ENCODE peak calls at places on chromosomes 3 and 15, in four cellular contexts. X is stomach, I is SJSA1, P is A549. B is an unnamed sample.

GRCh38 chr15:85403745-85404144 is 23.3 kb downstream of the AKAP13 start:
- DNase-seq in X (no peak), I (no peak), P (no peak), B (no peak)

GRCh38 chr3:4828279-4829030 is 150.8 kb upstream of the BHLHE40 start:
- DNase-seq in X (no peak), I (no peak), P (no peak), B (no peak)

GRCh38 chr3:187267306-187267705 is 24.2 kb downstream of the MASP1 start:
- DNase-seq in X (no peak), I (no peak), P (no peak), B (no peak)

GRCh38 chr3:193594946-193595689 is 2.1 kb downstream of the OPA1 start:
- DNase-seq in X (no peak), I (no peak), P (no peak), B (no peak)

GRCh38 chr3:110413807-110414748 is 657.5 kb upstream of the NECTIN3 start:
- DNase-seq in X (no peak), I (peak), P (no peak), B (no peak)

GRCh38 chr3:71753716-71754609 is at the start of gene GPR27:
- DNase-seq in X (no peak), I (no peak), P (peak), B (no peak)

GRCh38 chr3:122784436-122784835 is 9.2 kb downstream of the HSPBAP1 start:
- DNase-seq in X (no peak), I (no peak), P (no peak), B (no peak)

GRCh38 chr3:101077361-101078011 is 84.3 kb upstream of the ABI3BP start:
- DNase-seq in X (no peak), I (no peak), P (peak), B (no peak)

GRCh38 chr3:109023656-109024254 is 70.1 kb upstream of the GUCA1C start:
- DNase-seq in X (peak), I (no peak), P (peak), B (peak)

GRCh38 chr3:98901032-98901464 is 447 bp downstream of the DCBLD2 start:
- DNase-seq in X (peak), I (peak), P (no peak), B (peak)

GRCh38 chr15:75203017-75203907 is 1.6 kb downstream of the C15orf39 start:
- DNase-seq in X (no peak), I (no peak), P (peak), B (no peak)

GRCh38 chr15:74202461-74203401 is at the start of gene STRA6:
- DNase-seq in X (no peak), I (no peak), P (peak), B (peak)

GRCh38 chr3:110814170-110815007 is 257.2 kb upstream of the NECTIN3 start:
- DNase-seq in X (no peak), I (peak), P (no peak), B (peak)

GRCh38 chr15:89575146-89575655 is at the start of gene TICRR:
- DNase-seq in X (peak), I (peak), P (peak), B (peak)

GRCh38 chr3:123792473-123793201 is 91.5 kb downstream of the MYLK start:
- DNase-seq in X (no peak), I (no peak), P (no peak), B (no peak)

GRCh38 chr15:36643551-36643950 is 64.1 kb downstream of the CDIN1 start:
- DNase-seq in X (no peak), I (no peak), P (peak), B (no peak)

GRCh38 chr3:23481660-23482278 is 278.6 kb downstream of the UBE2E2 start:
- DNase-seq in X (no peak), I (no peak), P (no peak), B (peak)

GRCh38 chr15:55267401-55268053 is 22.1 kb downstream of the RAB27A start:
- DNase-seq in X (peak), I (no peak), P (no peak), B (no peak)

GRCh38 chr15:67945951-67946700 is 106.3 kb upstream of the RNU6-1 start:
- DNase-seq in X (no peak), I (peak), P (no peak), B (peak)

GRCh38 chr15:98616397-98616796 is 31.9 kb upstream of the IGF1R start:
- DNase-seq in X (no peak), I (peak), P (no peak), B (no peak)

GRCh38 chr3:12891985-12892839 is 50.8 kb upstream of the RPL32 start:
- DNase-seq in X (peak), I (no peak), P (peak), B (peak)

GRCh38 chr3:143430582-143430981 is 311.0 kb downstream of the CHST2 start:
- DNase-seq in X (no peak), I (no peak), P (no peak), B (no peak)

GRCh38 chr3:31250116-31250813 is 282.5 kb upstream of the STT3B start:
- DNase-seq in X (no peak), I (no peak), P (no peak), B (no peak)

GRCh38 chr3:52829906-52830463 is 487 bp downstream of the ITIH4 start:
- DNase-seq in X (no peak), I (no peak), P (no peak), B (no peak)

GRCh38 chr3:58471025-58471887 is 20.6 kb upstream of the KCTD6 start:
- DNase-seq in X (no peak), I (peak), P (peak), B (peak)

GRCh38 chr15:55549305-55549704 is 38.8 kb downstream of the PYGO1 start:
- DNase-seq in X (no peak), I (no peak), P (no peak), B (no peak)

GRCh38 chr3:138786788-138787276 is 47.9 kb downstream of the PIK3CB start:
- DNase-seq in X (no peak), I (no peak), P (no peak), B (no peak)

GRCh38 chr3:52317601-52318000 is 1.5 kb downstream of the DNAH1 start:
- DNase-seq in X (peak), I (no peak), P (no peak), B (no peak)

GRCh38 chr3:15271785-15272381 is 60.5 kb downstream of the SH3BP5 start:
- DNase-seq in X (peak), I (peak), P (no peak), B (no peak)

GRCh38 chr3:155805204-155805801 is 775 bp downstream of the C3orf33 start:
- DNase-seq in X (peak), I (no peak), P (peak), B (peak)

GRCh38 chr3:191343115-191343514 is 12.8 kb upstream of the UTS2B start:
- DNase-seq in X (no peak), I (no peak), P (no peak), B (no peak)

GRCh38 chr15:101056366-101057334 is 137.5 kb downstream of the LRRK1 start:
- DNase-seq in X (peak), I (no peak), P (no peak), B (no peak)

GRCh38 chr3:55620361-55621025 is 133.4 kb upstream of the WNT5A start:
- DNase-seq in X (no peak), I (peak), P (no peak), B (peak)

GRCh38 chr3:12716605-12717121 is 42.4 kb downstream of the TMEM40 start:
- DNase-seq in X (no peak), I (no peak), P (no peak), B (no peak)

GRCh38 chr3:81289676-81290075 is 471.8 kb downstream of the GBE1 start:
- DNase-seq in X (no peak), I (no peak), P (no peak), B (no peak)

GRCh38 chr15:51077565-51078153 is 17.0 kb downstream of the TNFAIP8L3 start:
- DNase-seq in X (peak), I (no peak), P (no peak), B (no peak)

GRCh38 chr3:13268961-13269391 is 151.1 kb downstream of the NUP210 start:
- DNase-seq in X (no peak), I (no peak), P (no peak), B (no peak)

GRCh38 chr3:40847571-40847992 is 322.8 kb downstream of the ZNF621 start:
- DNase-seq in X (no peak), I (no peak), P (no peak), B (peak)

GRCh38 chr3:19898725-19899124 is 35.3 kb downstream of the EFHB start:
- DNase-seq in X (no peak), I (no peak), P (no peak), B (peak)

GRCh38 chr15:78977091-78977571 is 32.3 kb upstream of the CTSH start:
- DNase-seq in X (no peak), I (no peak), P (no peak), B (no peak)

GRCh38 chr15:78977591-78978347 is 32.9 kb upstream of the CTSH start:
- DNase-seq in X (no peak), I (no peak), P (no peak), B (no peak)

GRCh38 chr15:78978601-78979179 is 33.8 kb upstream of the CTSH start:
- DNase-seq in X (no peak), I (no peak), P (no peak), B (no peak)

GRCh38 chr15:78974272-78974918 is 29.5 kb upstream of the CTSH start:
- DNase-seq in X (no peak), I (no peak), P (no peak), B (no peak)

DNA sequence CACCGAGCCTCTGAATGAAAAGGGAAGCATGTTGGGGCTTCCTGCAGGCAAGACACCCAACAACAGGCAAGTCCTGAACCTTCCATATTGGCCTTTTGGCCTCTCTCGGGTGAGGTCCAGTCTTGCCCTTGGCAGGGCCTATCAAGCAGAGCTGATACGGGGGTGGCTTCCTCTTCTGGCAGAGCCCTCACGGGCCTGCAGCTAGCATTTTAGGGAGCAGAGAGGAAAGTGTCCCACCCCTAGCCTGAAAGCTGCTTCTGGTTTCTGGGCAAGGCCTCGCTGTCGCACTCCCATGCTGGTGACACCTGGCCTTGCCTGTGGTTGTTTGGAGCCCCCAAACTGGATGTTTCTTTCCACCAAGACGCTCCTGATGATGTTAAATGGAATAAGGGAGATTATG is 31.8 kb upstream of the CTSH start:
- DNase-seq in X (no peak), I (no peak), P (no peak), B (no peak)
- H3K27ac ChIP-seq in X (no peak), I (no peak), P (no peak), B (no peak)

DNA sequence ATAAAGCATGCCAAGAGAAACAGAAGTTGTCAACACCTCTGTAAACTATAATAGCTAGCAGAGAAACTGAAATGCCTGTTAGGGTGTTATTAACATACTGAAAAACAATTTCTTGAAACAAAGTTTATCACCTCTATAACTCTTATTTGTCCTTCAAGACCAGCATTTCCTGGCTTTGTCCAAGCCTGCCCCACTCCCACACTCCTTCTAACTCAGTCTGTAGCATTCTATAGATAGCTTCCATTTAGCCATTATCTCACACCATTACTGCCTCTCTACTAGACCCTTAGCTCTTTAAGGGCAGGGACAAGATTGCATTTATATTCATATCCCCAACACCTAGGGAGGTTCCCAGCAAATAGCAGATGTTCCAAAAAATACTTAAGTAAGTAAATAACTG is 36.5 kb downstream of the GK5 start:
- DNase-seq in X (no peak), I (no peak), P (no peak), B (no peak)
- H3K27ac ChIP-seq in X (no peak), I (no peak), P (no peak), B (no peak)

GRCh38 chr3:112405845-112406244 is 72.9 kb downstream of the CD200 start:
- DNase-seq in X (no peak), I (no peak), P (no peak), B (no peak)
- H3K27ac ChIP-seq in X (no peak), I (no peak), P (no peak), B (no peak)

DNA sequence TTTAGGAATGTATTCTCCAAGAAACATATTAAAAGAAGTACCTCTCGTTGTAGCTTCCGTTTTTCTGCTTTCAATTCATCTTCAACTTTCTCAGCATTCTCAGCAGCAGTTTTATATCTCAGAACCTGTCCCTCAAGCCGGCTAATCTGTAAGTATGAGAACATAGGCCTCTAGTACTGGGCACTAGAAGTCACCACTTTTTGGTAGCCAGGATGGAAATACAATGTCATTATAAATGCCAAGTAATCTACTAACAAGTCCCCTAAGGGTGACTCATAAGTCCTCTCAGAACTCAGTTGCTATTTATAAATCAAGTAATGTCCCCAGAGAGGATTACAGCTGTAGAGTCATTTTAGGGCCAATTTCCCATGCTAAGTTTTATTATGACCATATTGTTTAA is 61.1 kb downstream of the MLH1 start:
- DNase-seq in X (no peak), I (no peak), P (peak), B (peak)
- H3K27ac ChIP-seq in X (peak), I (peak), P (no peak), B (no peak)

GRCh38 chr15:70892912-70893560 is 410 bp downstream of the LRRC49 start:
- DNase-seq in X (no peak), I (no peak), P (peak), B (peak)
- H3K27ac ChIP-seq in X (peak), I (peak), P (peak), B (peak)

DNA sequence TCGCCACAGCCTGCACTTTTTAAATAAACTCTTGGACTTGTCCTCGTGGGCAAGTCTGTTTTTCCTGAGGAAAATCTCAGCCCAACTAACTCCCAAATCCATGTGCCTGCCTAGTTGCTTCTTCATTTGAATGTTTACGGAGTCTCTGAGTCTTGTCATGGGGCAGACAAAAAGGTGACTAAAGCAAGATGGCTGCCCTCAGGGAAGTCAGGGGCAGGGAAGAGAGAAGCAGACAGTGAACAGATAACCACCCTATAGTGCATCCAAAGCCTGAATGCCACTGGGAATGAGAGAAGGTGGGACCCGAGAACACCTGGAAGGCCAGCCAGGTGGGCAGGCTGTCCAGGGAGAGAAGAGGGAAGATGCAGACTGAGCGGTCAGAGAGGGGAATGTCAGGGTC is 21.4 kb downstream of the CCDC12 start:
- DNase-seq in X (no peak), I (no peak), P (no peak), B (no peak)
- H3K27ac ChIP-seq in X (no peak), I (no peak), P (no peak), B (no peak)

DNA sequence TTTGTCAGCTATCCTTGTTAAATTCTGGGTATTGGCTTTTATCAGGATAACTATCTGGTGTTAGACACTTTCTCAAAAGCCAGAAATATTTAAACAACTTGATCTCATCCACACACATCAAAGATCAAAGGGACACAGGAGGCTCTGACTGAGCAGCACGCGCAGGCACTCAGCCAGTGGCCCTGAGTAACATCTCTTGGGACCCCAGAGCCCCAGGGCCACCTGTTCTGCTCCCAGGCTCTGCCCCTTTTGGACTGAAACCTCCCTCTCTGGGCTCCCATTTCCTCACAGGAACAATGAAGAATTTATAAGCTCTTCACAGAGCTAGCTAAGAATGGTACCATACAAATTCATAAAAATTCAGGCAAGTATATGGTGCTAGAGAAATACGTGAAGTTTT is 16.1 kb downstream of the ATP10A start:
- DNase-seq in X (no peak), I (no peak), P (no peak), B (peak)
- H3K27ac ChIP-seq in X (no peak), I (no peak), P (no peak), B (no peak)

DNA sequence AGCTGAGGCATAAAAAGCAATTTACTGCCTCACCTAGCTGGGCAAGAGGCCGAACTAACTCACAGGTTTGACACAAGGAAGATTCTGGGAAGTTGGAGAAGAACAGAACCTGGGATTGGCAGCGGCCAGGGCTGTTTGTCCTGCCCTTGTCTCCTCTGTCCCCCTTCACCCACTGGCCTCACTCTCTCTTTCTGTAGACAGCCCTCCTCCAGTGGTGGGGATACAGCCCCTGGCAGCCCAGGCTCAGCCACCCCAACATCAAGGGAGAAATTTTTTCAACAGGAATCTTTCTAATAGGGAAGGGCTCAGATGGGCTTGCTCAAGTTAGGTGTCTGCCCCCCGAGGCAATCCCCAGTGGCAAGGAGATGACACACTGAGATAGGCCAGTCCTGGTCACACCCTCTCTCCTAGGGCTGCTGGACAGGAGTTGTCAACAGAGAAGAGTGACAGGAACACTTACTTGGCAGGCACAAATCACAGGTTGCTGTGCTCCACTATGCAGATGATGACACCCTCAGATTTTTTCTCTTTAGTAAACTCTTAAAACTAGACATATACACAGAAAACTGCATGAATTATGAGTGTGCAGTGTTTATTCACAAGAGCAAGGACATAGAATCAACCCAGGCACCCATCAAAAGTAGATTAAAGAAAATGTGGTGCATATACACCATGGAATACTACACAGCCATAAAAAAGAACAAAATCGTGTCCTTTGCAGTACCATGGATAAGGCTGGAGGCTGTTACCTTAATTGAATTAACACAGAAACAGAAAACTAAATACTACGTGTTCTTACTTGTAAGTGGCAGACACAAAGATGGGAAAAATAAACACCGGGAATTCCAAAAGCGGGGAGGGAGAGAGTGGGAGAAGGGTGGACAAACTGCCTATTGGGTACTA is 36.4 kb downstream of the PLA2G4D start:
- DNase-seq in X (no peak), I (no peak), P (no peak), B (no peak)
- H3K27ac ChIP-seq in X (peak), I (no peak), P (peak), B (no peak)

DNA sequence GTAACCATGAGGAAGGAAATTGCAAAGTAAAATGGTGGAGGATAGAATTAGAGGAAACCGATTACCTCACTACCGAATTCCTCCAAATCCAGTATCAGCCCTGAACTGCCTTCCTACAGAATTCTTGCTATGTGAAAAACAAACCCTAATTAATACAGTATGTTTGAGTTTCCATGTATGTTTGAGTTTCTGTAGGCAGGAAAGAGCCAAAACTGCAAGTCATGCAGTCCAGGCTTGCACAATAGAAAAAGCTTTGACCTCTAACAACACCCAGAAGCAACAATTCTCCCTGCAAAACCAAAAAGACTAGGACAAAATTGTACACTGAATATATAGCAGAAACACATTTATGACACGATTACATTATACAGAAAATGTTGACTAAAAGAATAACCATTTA is 614.8 kb downstream of the DIPK2A start:
- DNase-seq in X (no peak), I (no peak), P (no peak), B (no peak)
- H3K27ac ChIP-seq in X (no peak), I (no peak), P (no peak), B (no peak)

B was measured in SJCRH30.